ENCODE peak calls at places on chromosomes 11 and 22, in eight cellular contexts. G, F, T, R, Q, O, M and I are unnamed samples.

GRCh38 chr11:57444362-57445074 is 15.8 kb upstream of the RTN4RL2 start:
- DNase-seq in G (peak; percentile 39), F (no peak), T (no peak), R (no peak), Q (no peak), O (no peak), M (no peak), I (no peak)

GRCh38 chr22:24066260-24066659 is 55.2 kb downstream of the CABIN1 start:
- DNase-seq in G (no peak), F (peak; percentile 58), T (no peak), R (no peak), Q (no peak), O (no peak), M (no peak), I (peak; percentile 80)

GRCh38 chr11:72970557-72971118 is 156.4 kb downstream of the ATG16L2 start:
- DNase-seq in G (no peak), F (no peak), T (no peak), R (no peak), Q (no peak), O (no peak), M (no peak), I (no peak)

GRCh38 chr11:64224891-64225607 is 937 bp downstream of the TRPT1 start:
- DNase-seq in G (no peak), F (peak; percentile 83), T (peak; percentile 54), R (no peak), Q (no peak), O (no peak), M (no peak), I (no peak)

GRCh38 chr22:36856121-36856791 is 4.5 kb upstream of the NCF4 start:
- DNase-seq in G (peak; percentile 66), F (peak; percentile 98), T (peak; percentile 98), R (peak; percentile 88), Q (peak; percentile 87), O (peak; percentile 66), M (peak; percentile 94), I (peak; percentile 97)

GRCh38 chr11:116614306-116615210 is 158.2 kb downstream of the BUD13 start:
- DNase-seq in G (no peak), F (no peak), T (peak; percentile 29), R (no peak), Q (no peak), O (no peak), M (no peak), I (no peak)

GRCh38 chr11:12175694-12176241 is 65.4 kb downstream of the MICAL2 start:
- DNase-seq in G (peak; percentile 81), F (no peak), T (no peak), R (no peak), Q (peak; percentile 82), O (peak; percentile 78), M (no peak), I (no peak)

GRCh38 chr11:19242184-19242932 is 1.6 kb upstream of the E2F8 start:
- DNase-seq in G (no peak), F (peak; percentile 78), T (peak; percentile 80), R (no peak), Q (no peak), O (no peak), M (peak; percentile 19), I (no peak)

GRCh38 chr22:46162771-46163170 is 12.4 kb downstream of the PPARA start:
- DNase-seq in G (no peak), F (no peak), T (no peak), R (no peak), Q (no peak), O (no peak), M (no peak), I (no peak)

GRCh38 chr11:36114095-36114494 is 170.2 kb downstream of the LDLRAD3 start:
- DNase-seq in G (no peak), F (no peak), T (no peak), R (no peak), Q (no peak), O (no peak), M (no peak), I (no peak)

GRCh38 chr22:38817196-38817595 is 23.3 kb upstream of the DNAL4 start:
- DNase-seq in G (no peak), F (no peak), T (no peak), R (no peak), Q (no peak), O (no peak), M (no peak), I (no peak)

GRCh38 chr22:43740587-43741270 is 71.4 kb downstream of the EFCAB6 start:
- DNase-seq in G (no peak), F (no peak), T (no peak), R (no peak), Q (no peak), O (no peak), M (no peak), I (no peak)

GRCh38 chr22:41458161-41458728 is 10.2 kb downstream of the PHF5A start:
- DNase-seq in G (no peak), F (no peak), T (no peak), R (no peak), Q (no peak), O (no peak), M (no peak), I (no peak)

GRCh38 chr22:28969401-28970168 is 86.2 kb downstream of the ZNRF3 start:
- DNase-seq in G (no peak), F (no peak), T (no peak), R (no peak), Q (no peak), O (no peak), M (no peak), I (no peak)

GRCh38 chr11:77374611-77375031 is 73.1 kb upstream of the GDPD4 start:
- DNase-seq in G (peak; percentile 34), F (no peak), T (no peak), R (no peak), Q (peak; percentile 17), O (no peak), M (no peak), I (no peak)

GRCh38 chr11:95256204-95256819 is 25.3 kb upstream of the SESN3 start:
- DNase-seq in G (no peak), F (no peak), T (no peak), R (no peak), Q (peak; percentile 51), O (no peak), M (no peak), I (no peak)